ENCODE peak calls at places on chromosomes 7 and 10, in five cellular contexts. One of them, this sample, is unnamed.
A peak's percentile ranks its signal among the peaks of the same experiment; 100 is the strongest.

GRCh38 chr7:27339478-27339877 is 96.9 kb downstream of the EVX1 start:
- DNase-seq in activated CD4-positive, alpha-beta T cell treated with anti-CD3 and anti-CD28 coated beads for 36 hours: no peak
- DNase-seq in CD4-positive, alpha-beta memory T cell: no peak
- DNase-seq in SK-N-DZ: no peak
- DNase-seq in sciatic nerve: no peak
- DNase-seq in this sample: no peak

GRCh38 chr10:2111936-2112335 is 374.6 kb upstream of the ADARB2 start:
- DNase-seq in activated CD4-positive, alpha-beta T cell treated with anti-CD3 and anti-CD28 coated beads for 36 hours: no peak
- DNase-seq in CD4-positive, alpha-beta memory T cell: no peak
- DNase-seq in SK-N-DZ: no peak
- DNase-seq in sciatic nerve: no peak
- DNase-seq in this sample: no peak

GRCh38 chr7:106462914-106463482 is 178.2 kb upstream of the NAMPT start:
- DNase-seq in activated CD4-positive, alpha-beta T cell treated with anti-CD3 and anti-CD28 coated beads for 36 hours: peak; percentile 34
- DNase-seq in CD4-positive, alpha-beta memory T cell: no peak
- DNase-seq in SK-N-DZ: no peak
- DNase-seq in sciatic nerve: no peak
- DNase-seq in this sample: no peak

GRCh38 chr10:79069325-79070090 is 742 bp downstream of the ZMIZ1 start:
- DNase-seq in activated CD4-positive, alpha-beta T cell treated with anti-CD3 and anti-CD28 coated beads for 36 hours: peak; percentile 68
- DNase-seq in CD4-positive, alpha-beta memory T cell: peak; percentile 53
- DNase-seq in SK-N-DZ: no peak
- DNase-seq in sciatic nerve: peak; percentile 75
- DNase-seq in this sample: no peak

GRCh38 chr7:21819048-21819447 is 126.7 kb downstream of the CDCA7L start:
- DNase-seq in activated CD4-positive, alpha-beta T cell treated with anti-CD3 and anti-CD28 coated beads for 36 hours: no peak
- DNase-seq in CD4-positive, alpha-beta memory T cell: no peak
- DNase-seq in SK-N-DZ: no peak
- DNase-seq in sciatic nerve: no peak
- DNase-seq in this sample: no peak

GRCh38 chr7:93894426-93894825 is 3.9 kb upstream of the TFPI2 start:
- DNase-seq in activated CD4-positive, alpha-beta T cell treated with anti-CD3 and anti-CD28 coated beads for 36 hours: no peak
- DNase-seq in CD4-positive, alpha-beta memory T cell: no peak
- DNase-seq in SK-N-DZ: no peak
- DNase-seq in sciatic nerve: no peak
- DNase-seq in this sample: no peak

GRCh38 chr10:77636286-77636966 is 1.2 kb downstream of the KCNMA1 start:
- DNase-seq in activated CD4-positive, alpha-beta T cell treated with anti-CD3 and anti-CD28 coated beads for 36 hours: no peak
- DNase-seq in CD4-positive, alpha-beta memory T cell: no peak
- DNase-seq in SK-N-DZ: no peak
- DNase-seq in sciatic nerve: no peak
- DNase-seq in this sample: no peak

GRCh38 chr10:18368681-18369080 is 228.5 kb downstream of the CACNB2 start:
- DNase-seq in activated CD4-positive, alpha-beta T cell treated with anti-CD3 and anti-CD28 coated beads for 36 hours: no peak
- DNase-seq in CD4-positive, alpha-beta memory T cell: no peak
- DNase-seq in SK-N-DZ: no peak
- DNase-seq in sciatic nerve: no peak
- DNase-seq in this sample: no peak

GRCh38 chr7:3149231-3149960 is 105.7 kb upstream of the CARD11 start:
- DNase-seq in activated CD4-positive, alpha-beta T cell treated with anti-CD3 and anti-CD28 coated beads for 36 hours: no peak
- DNase-seq in CD4-positive, alpha-beta memory T cell: no peak
- DNase-seq in SK-N-DZ: no peak
- DNase-seq in sciatic nerve: peak; percentile 46
- DNase-seq in this sample: no peak

GRCh38 chr10:70558871-70559810 is 43.4 kb downstream of the PRF1 start:
- DNase-seq in activated CD4-positive, alpha-beta T cell treated with anti-CD3 and anti-CD28 coated beads for 36 hours: peak; percentile 87
- DNase-seq in CD4-positive, alpha-beta memory T cell: peak; percentile 45
- DNase-seq in SK-N-DZ: no peak
- DNase-seq in sciatic nerve: peak; percentile 56
- DNase-seq in this sample: no peak

GRCh38 chr7:45451636-45452035 is 122.5 kb upstream of the ADCY1 start:
- DNase-seq in activated CD4-positive, alpha-beta T cell treated with anti-CD3 and anti-CD28 coated beads for 36 hours: no peak
- DNase-seq in CD4-positive, alpha-beta memory T cell: no peak
- DNase-seq in SK-N-DZ: no peak
- DNase-seq in sciatic nerve: no peak
- DNase-seq in this sample: no peak

GRCh38 chr10:121683803-121684202 is 85.6 kb upstream of the FGFR2 start:
- DNase-seq in activated CD4-positive, alpha-beta T cell treated with anti-CD3 and anti-CD28 coated beads for 36 hours: no peak
- DNase-seq in CD4-positive, alpha-beta memory T cell: no peak
- DNase-seq in SK-N-DZ: no peak
- DNase-seq in sciatic nerve: no peak
- DNase-seq in this sample: no peak

GRCh38 chr10:27341001-27341400 is 100.4 kb upstream of the ACBD5 start:
- DNase-seq in activated CD4-positive, alpha-beta T cell treated with anti-CD3 and anti-CD28 coated beads for 36 hours: no peak
- DNase-seq in CD4-positive, alpha-beta memory T cell: no peak
- DNase-seq in SK-N-DZ: no peak
- DNase-seq in sciatic nerve: no peak
- DNase-seq in this sample: no peak